ENCODE peak calls at places on chromosomes 1 and 21, in eight cellular contexts. One of them, this sample, is unnamed.

GRCh38 chr21:36077758-36078157 is 7.9 kb downstream of the CBR1 start:
- DNase-seq in heart right ventricle: no peak
- DNase-seq in globus pallidus: no peak
- DNase-seq in activated T-cell treated with anti-CD3 and anti-CD28 coated beads for 4 hours: no peak
- DNase-seq in CMK: no peak
- DNase-seq in Calu3: no peak
- DNase-seq in RPMI8226: no peak
- DNase-seq in activated CD4-positive, alpha-beta T cell treated with anti-CD3 and anti-CD28 coated beads for 36 hours: no peak
- DNase-seq in this sample: no peak

GRCh38 chr1:57024855-57025254 is 59.0 kb upstream of the C8B start:
- DNase-seq in heart right ventricle: no peak
- DNase-seq in globus pallidus: peak
- DNase-seq in activated T-cell treated with anti-CD3 and anti-CD28 coated beads for 4 hours: no peak
- DNase-seq in CMK: no peak
- DNase-seq in Calu3: no peak
- DNase-seq in RPMI8226: no peak
- DNase-seq in activated CD4-positive, alpha-beta T cell treated with anti-CD3 and anti-CD28 coated beads for 36 hours: no peak
- DNase-seq in this sample: no peak

GRCh38 chr1:177600936-177601335 is 368.9 kb downstream of the SEC16B start:
- DNase-seq in heart right ventricle: no peak
- DNase-seq in globus pallidus: peak
- DNase-seq in activated T-cell treated with anti-CD3 and anti-CD28 coated beads for 4 hours: no peak
- DNase-seq in CMK: no peak
- DNase-seq in Calu3: no peak
- DNase-seq in RPMI8226: no peak
- DNase-seq in activated CD4-positive, alpha-beta T cell treated with anti-CD3 and anti-CD28 coated beads for 36 hours: no peak
- DNase-seq in this sample: no peak

GRCh38 chr1:7379445-7379971 is 391.6 kb upstream of the VAMP3 start:
- DNase-seq in heart right ventricle: peak
- DNase-seq in globus pallidus: no peak
- DNase-seq in activated T-cell treated with anti-CD3 and anti-CD28 coated beads for 4 hours: no peak
- DNase-seq in CMK: no peak
- DNase-seq in Calu3: no peak
- DNase-seq in RPMI8226: no peak
- DNase-seq in activated CD4-positive, alpha-beta T cell treated with anti-CD3 and anti-CD28 coated beads for 36 hours: no peak
- DNase-seq in this sample: no peak

GRCh38 chr1:184513966-184514365 is 127.1 kb downstream of the C1orf21 start:
- DNase-seq in heart right ventricle: no peak
- DNase-seq in globus pallidus: no peak
- DNase-seq in activated T-cell treated with anti-CD3 and anti-CD28 coated beads for 4 hours: no peak
- DNase-seq in CMK: no peak
- DNase-seq in Calu3: peak
- DNase-seq in RPMI8226: no peak
- DNase-seq in activated CD4-positive, alpha-beta T cell treated with anti-CD3 and anti-CD28 coated beads for 36 hours: no peak
- DNase-seq in this sample: no peak

GRCh38 chr1:36705629-36706028 is 222.9 kb upstream of the CSF3R start:
- DNase-seq in heart right ventricle: no peak
- DNase-seq in globus pallidus: peak
- DNase-seq in activated T-cell treated with anti-CD3 and anti-CD28 coated beads for 4 hours: no peak
- DNase-seq in CMK: no peak
- DNase-seq in Calu3: no peak
- DNase-seq in RPMI8226: peak
- DNase-seq in activated CD4-positive, alpha-beta T cell treated with anti-CD3 and anti-CD28 coated beads for 36 hours: no peak
- DNase-seq in this sample: peak

GRCh38 chr1:183543619-183544204 is 46.5 kb downstream of the NCF2 start:
- DNase-seq in heart right ventricle: peak
- DNase-seq in globus pallidus: peak
- DNase-seq in activated T-cell treated with anti-CD3 and anti-CD28 coated beads for 4 hours: no peak
- DNase-seq in CMK: peak
- DNase-seq in Calu3: peak
- DNase-seq in RPMI8226: peak
- DNase-seq in activated CD4-positive, alpha-beta T cell treated with anti-CD3 and anti-CD28 coated beads for 36 hours: no peak
- DNase-seq in this sample: peak

GRCh38 chr21:28177008-28177603 is 815.6 kb downstream of the LTN1 start:
- DNase-seq in heart right ventricle: no peak
- DNase-seq in globus pallidus: no peak
- DNase-seq in activated T-cell treated with anti-CD3 and anti-CD28 coated beads for 4 hours: no peak
- DNase-seq in CMK: no peak
- DNase-seq in Calu3: no peak
- DNase-seq in RPMI8226: no peak
- DNase-seq in activated CD4-positive, alpha-beta T cell treated with anti-CD3 and anti-CD28 coated beads for 36 hours: no peak
- DNase-seq in this sample: no peak

GRCh38 chr1:27299385-27300252 is 22.3 kb upstream of the TMEM222 start:
- DNase-seq in heart right ventricle: peak
- DNase-seq in globus pallidus: peak
- DNase-seq in activated T-cell treated with anti-CD3 and anti-CD28 coated beads for 4 hours: no peak
- DNase-seq in CMK: no peak
- DNase-seq in Calu3: no peak
- DNase-seq in RPMI8226: no peak
- DNase-seq in activated CD4-positive, alpha-beta T cell treated with anti-CD3 and anti-CD28 coated beads for 36 hours: no peak
- DNase-seq in this sample: no peak

GRCh38 chr1:206761369-206761768 is 9.2 kb upstream of the IL19 start:
- DNase-seq in heart right ventricle: no peak
- DNase-seq in globus pallidus: no peak
- DNase-seq in activated T-cell treated with anti-CD3 and anti-CD28 coated beads for 4 hours: no peak
- DNase-seq in CMK: no peak
- DNase-seq in Calu3: no peak
- DNase-seq in RPMI8226: no peak
- DNase-seq in activated CD4-positive, alpha-beta T cell treated with anti-CD3 and anti-CD28 coated beads for 36 hours: no peak
- DNase-seq in this sample: no peak

GRCh38 chr1:23951646-23952095 is 8.0 kb upstream of the PNRC2 start:
- DNase-seq in heart right ventricle: no peak
- DNase-seq in globus pallidus: no peak
- DNase-seq in activated T-cell treated with anti-CD3 and anti-CD28 coated beads for 4 hours: no peak
- DNase-seq in CMK: no peak
- DNase-seq in Calu3: peak
- DNase-seq in RPMI8226: no peak
- DNase-seq in activated CD4-positive, alpha-beta T cell treated with anti-CD3 and anti-CD28 coated beads for 36 hours: no peak
- DNase-seq in this sample: no peak